ENCODE peak calls at places on chromosome 9, in five cellular contexts. M is left ventricle myocardium inferior, O is PC-3, L is GM23338, K is cardiac muscle cell. A is an unnamed sample.

GRCh38 chr9:78001946-78002731 is 29.5 kb downstream of the GNAQ start:
- DNase-seq in O (no peak), K (peak; percentile 45), M (no peak), L (no peak), A (no peak)

GRCh38 chr9:9942764-9943424 is 669.9 kb downstream of the PTPRD start:
- DNase-seq in M (peak; percentile 41), K (peak; percentile 65), L (peak; percentile 74), O (peak; percentile 65), A (peak; percentile 16)

GRCh38 chr9:127455299-127455992 is 4.1 kb downstream of the LRSAM1 start:
- DNase-seq in K (no peak), M (peak; percentile 44), L (no peak), O (peak; percentile 49), A (no peak)

GRCh38 chr9:15578719-15579118 is 25.9 kb downstream of the CCDC171 start:
- DNase-seq in O (no peak), M (no peak), K (peak; percentile 82), L (no peak), A (no peak)

GRCh38 chr9:137237759-137238726 is 3.0 kb upstream of the TUBB4B start:
- DNase-seq in L (no peak), M (no peak), K (no peak), O (peak; percentile 46), A (no peak)

GRCh38 chr9:88950341-88951141 is 40.7 kb upstream of the S1PR3 start:
- DNase-seq in O (peak; percentile 15), K (peak; percentile 88), L (no peak), M (no peak), A (no peak)

GRCh38 chr9:102796244-102796643 is 198.9 kb upstream of the CYLC2 start:
- DNase-seq in O (no peak), K (no peak), L (no peak), M (no peak), A (no peak)

GRCh38 chr9:134170525-134171315 is 6.4 kb upstream of the RNU6ATAC start:
- DNase-seq in K (no peak), O (no peak), L (no peak), M (no peak), A (no peak)

GRCh38 chr9:38003230-38003629 is 65.8 kb downstream of the SHB start:
- DNase-seq in K (no peak), O (no peak), L (no peak), M (no peak), A (no peak)

GRCh38 chr9:33290994-33291397 is 680 bp downstream of the NFX1 start:
- DNase-seq in M (no peak), O (no peak), K (no peak), L (no peak), A (no peak)

GRCh38 chr9:130276121-130276520 is 10.6 kb downstream of the HMCN2 start:
- DNase-seq in K (peak; percentile 42), M (no peak), O (peak; percentile 9), L (no peak), A (no peak)

GRCh38 chr9:85524531-85524930 is 217.2 kb downstream of the AGTPBP1 start:
- DNase-seq in L (no peak), K (peak; percentile 43), O (no peak), M (no peak), A (no peak)

GRCh38 chr9:127522727-127523126 is 71.4 kb downstream of the LRSAM1 start:
- DNase-seq in K (no peak), O (peak; percentile 74), M (no peak), L (no peak), A (no peak)

GRCh38 chr9:127049044-127049443 is 73.4 kb downstream of the ANGPTL2 start:
- DNase-seq in K (peak; percentile 95), M (no peak), O (peak; percentile 92), L (no peak), A (no peak)

GRCh38 chr9:125415583-125416443 is 154.2 kb downstream of the GAPVD1 start:
- DNase-seq in M (no peak), O (no peak), K (no peak), L (no peak), A (no peak)
- TF ChIP-seq CTCF in M (peak; percentile 23), O (no peak), K (no peak), L (no peak), A (no peak)

GRCh38 chr9:113614843-113615648 is 151.5 kb downstream of the RGS3 start:
- DNase-seq in L (no peak), M (peak; percentile 68), O (no peak), K (peak; percentile 89), A (no peak)
- H3K27ac ChIP-seq in L (no peak overlapping the region), M (peak overlapping the region; percentile 76), O (no peak overlapping the region), K (no peak overlapping the region), A (no peak overlapping the region)

GRCh38 chr9:35488019-35488418 is 1.9 kb upstream of the RUSC2 start:
- DNase-seq in L (no peak), M (no peak), O (no peak), K (no peak), A (no peak)

GRCh38 chr9:35490155-35490909 is 421 bp downstream of the RUSC2 start:
- DNase-seq in O (no peak), M (peak; percentile 29), L (peak; percentile 60), K (no peak), A (no peak)

GRCh38 chr9:35490910-35491465 is 1.1 kb downstream of the RUSC2 start:
- DNase-seq in O (no peak), M (no peak), K (peak; percentile 44), L (peak; percentile 3), A (no peak)

GRCh38 chr9:35488566-35489312 is 1.2 kb upstream of the RUSC2 start:
- DNase-seq in M (no peak), O (no peak), K (no peak), L (peak; percentile 29), A (no peak)

GRCh38 chr9:35489313-35490154 is at the start of gene RUSC2:
- DNase-seq in O (peak; percentile 73), K (peak; percentile 96), M (peak; percentile 84), L (peak; percentile 94), A (peak; percentile 52)
- TF ChIP-seq CTCF in O (peak; percentile 22), K (peak; percentile 37), M (peak; percentile 58), L (peak; percentile 74), A (peak; percentile 55)

GRCh38 chr9:110809038-110809595 is 140.5 kb downstream of the MUSK start:
- DNase-seq in M (no peak), L (no peak), K (no peak), O (no peak), A (no peak)

GRCh38 chr9:110808599-110808980 is 140.0 kb downstream of the MUSK start:
- DNase-seq in L (no peak), M (no peak), K (no peak), O (no peak), A (no peak)

GRCh38 chr9:110810251-110810976 is 141.8 kb downstream of the MUSK start:
- DNase-seq in O (no peak), K (peak; percentile 27), M (no peak), L (no peak), A (no peak)

GRCh38 chr9:110815361-110815760 is 146.8 kb downstream of the MUSK start:
- DNase-seq in K (no peak), M (no peak), O (no peak), L (no peak), A (no peak)

DNA sequence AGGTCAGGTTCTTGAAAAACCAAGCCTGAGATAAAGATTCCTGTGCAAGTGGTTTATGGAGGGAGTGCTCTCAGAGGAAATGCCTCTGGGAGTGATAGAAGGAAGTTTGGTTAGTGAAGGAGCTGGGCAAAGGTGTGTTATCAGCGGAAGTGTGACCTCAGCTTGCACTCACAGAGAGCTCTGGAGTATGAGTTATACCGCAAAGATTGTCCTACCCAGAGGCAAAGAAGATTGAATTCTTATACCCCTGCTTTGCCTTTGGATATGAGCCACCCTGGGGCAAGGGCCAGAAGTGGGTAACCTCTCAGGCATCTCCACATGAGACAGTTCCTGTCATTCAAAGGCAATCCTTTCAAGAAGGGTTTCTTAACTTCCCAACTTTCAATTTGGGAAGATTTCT is 145.6 kb downstream of the MUSK start:
- DNase-seq in K (no peak), M (no peak), O (peak; percentile 94), L (no peak), A (no peak)
- H3K27ac ChIP-seq in K (no peak overlapping the region), M (no peak overlapping the region), O (peak overlapping the region; percentile 94), L (no peak overlapping the region), A (no peak overlapping the region)

GRCh38 chr9:75198436-75198835 is 110.1 kb downstream of the OSTF1 start:
- DNase-seq in K (no peak), L (peak; percentile 74), O (no peak), M (no peak), A (no peak)
- TF ChIP-seq CTCF in K (no peak), L (peak; percentile 74), O (peak; percentile 20), M (no peak), A (no peak)

DNA sequence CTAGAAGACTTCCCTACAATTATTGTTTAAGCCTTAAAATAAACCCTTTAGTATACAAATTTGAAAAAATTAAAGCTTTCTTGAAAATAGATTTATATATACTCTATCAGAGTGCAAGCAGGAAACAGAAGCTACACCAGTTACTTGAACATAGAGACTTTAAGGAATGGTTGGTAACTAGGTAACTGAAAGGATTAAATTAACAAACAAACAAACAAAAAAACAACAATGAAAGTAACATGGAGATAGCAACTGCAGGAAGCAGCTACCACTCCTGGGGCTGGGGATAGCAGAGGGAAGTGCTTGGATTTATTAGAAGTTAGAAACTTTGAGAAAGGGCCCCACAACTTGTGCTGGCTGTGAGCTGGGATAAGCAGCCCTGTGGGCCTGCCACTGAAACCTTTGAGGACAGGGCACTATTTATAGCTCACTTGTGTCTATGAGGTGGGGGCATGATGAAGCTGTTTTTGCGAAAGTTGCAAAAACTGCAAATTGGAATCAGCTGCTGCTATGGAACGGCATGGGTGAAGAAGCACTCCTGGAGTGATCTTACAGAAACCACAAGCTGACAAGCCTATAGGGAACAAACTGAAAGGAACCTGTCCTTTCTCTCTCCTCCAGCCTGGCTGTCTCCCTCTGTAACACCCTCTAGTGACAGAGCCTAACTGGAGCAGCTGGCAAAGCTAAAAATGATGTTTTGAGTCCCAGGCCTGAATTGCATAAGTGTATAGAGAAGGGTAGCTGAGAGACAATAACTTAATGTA is 91.3 kb upstream of the RANBP6 start:
- DNase-seq in M (no peak), O (peak; percentile 60), L (peak; percentile 70), K (peak; percentile 69), A (no peak)
- H3K27ac ChIP-seq in M (peak overlapping the region; percentile 84), O (peak overlapping the region; percentile 84), L (no peak overlapping the region), K (peak overlapping the region; percentile 92), A (no peak overlapping the region)

GRCh38 chr9:25260056-25260455 is 418.2 kb downstream of the TUSC1 start:
- DNase-seq in K (no peak), M (no peak), L (no peak), O (no peak), A (no peak)

GRCh38 chr9:25261445-25261844 is 416.8 kb downstream of the TUSC1 start:
- DNase-seq in O (no peak), K (no peak), L (no peak), M (no peak), A (no peak)
- TF ChIP-seq CTCF in O (no peak), K (no peak), L (no peak), M (no peak), A (no peak)

A was measured in CD4-positive, alpha-beta T cell.